ENCODE peak calls at places on chromosomes 2 and 18, in eight cellular contexts. F is cardiac muscle cell, K is PC-3, I is astrocyte of the spinal cord, J is fibroblast of mammary gland, U is glutamatergic neuron, H is endothelial cell of umbilical vein, M is ovary. S is an unnamed sample.

GRCh38 chr2:63060079-63060482 is 9.5 kb downstream of the OTX1 start:
- DNase-seq in F (no peak), K (peak; percentile 25), I (peak; percentile 56), J (peak; percentile 10), U (no peak), H (peak; percentile 49), M (no peak), S (no peak)

GRCh38 chr2:235493775-235494715 is at the start of gene AGAP1:
- DNase-seq in F (peak; percentile 94), K (peak; percentile 90), I (peak; percentile 90), J (peak; percentile 79), U (peak; percentile 94), H (peak; percentile 83), M (peak; percentile 92), S (peak; percentile 83)

GRCh38 chr2:70992945-70993688 is 1.6 kb downstream of the TEX261 start:
- DNase-seq in F (no peak), K (no peak), I (no peak), J (no peak), U (no peak), H (no peak), M (peak; percentile 9), S (no peak)

GRCh38 chr18:12750076-12750707 is 47.4 kb downstream of the PSMG2 start:
- DNase-seq in F (no peak), K (no peak), I (no peak), J (peak; percentile 29), U (no peak), H (no peak), M (no peak), S (no peak)

GRCh38 chr18:33369711-33370449 is 70.6 kb downstream of the CCDC178 start:
- DNase-seq in F (no peak), K (no peak), I (no peak), J (no peak), U (no peak), H (no peak), M (no peak), S (no peak)

GRCh38 chr2:179595284-179595683 is 266.1 kb downstream of the ZNF385B start:
- DNase-seq in F (peak; percentile 34), K (peak; percentile 29), I (no peak), J (no peak), U (no peak), H (no peak), M (no peak), S (no peak)

GRCh38 chr2:177419274-177419673 is 26.7 kb downstream of the AGPS start:
- DNase-seq in F (no peak), K (peak; percentile 28), I (peak; percentile 63), J (peak; percentile 76), U (no peak), H (no peak), M (no peak), S (no peak)

GRCh38 chr2:104321141-104321799 is 532.6 kb upstream of the POU3F3 start:
- DNase-seq in F (no peak), K (no peak), I (no peak), J (no peak), U (peak; percentile 24), H (no peak), M (no peak), S (no peak)

GRCh38 chr2:44912660-44913059 is 28.8 kb upstream of the SIX3 start:
- DNase-seq in F (no peak), K (peak; percentile 32), I (no peak), J (peak; percentile 99), U (no peak), H (no peak), M (no peak), S (no peak)

GRCh38 chr2:187383043-187383800 is 64.8 kb downstream of the CALCRL start:
- DNase-seq in F (no peak), K (no peak), I (peak; percentile 77), J (no peak), U (no peak), H (peak; percentile 55), M (no peak), S (no peak)

GRCh38 chr18:59569321-59569720 is 127.9 kb downstream of the CCBE1 start:
- DNase-seq in F (no peak), K (no peak), I (no peak), J (no peak), U (no peak), H (peak; percentile 9), M (no peak), S (no peak)

GRCh38 chr2:191010887-191011885 is 2.8 kb downstream of the STAT1 start:
- DNase-seq in F (no peak), K (no peak), I (no peak), J (no peak), U (no peak), H (no peak), M (no peak), S (no peak)

GRCh38 chr2:156396126-156396525 is 40.1 kb upstream of the GPD2 start:
- DNase-seq in F (no peak), K (no peak), I (no peak), J (no peak), U (no peak), H (no peak), M (no peak), S (no peak)

GRCh38 chr2:236194786-236195185 is 26.6 kb upstream of the GBX2 start:
- DNase-seq in F (no peak), K (no peak), I (no peak), J (no peak), U (no peak), H (no peak), M (no peak), S (no peak)

GRCh38 chr18:21662591-21662990 is 42.0 kb downstream of the ABHD3 start:
- DNase-seq in F (no peak), K (no peak), I (no peak), J (no peak), U (no peak), H (no peak), M (no peak), S (no peak)

GRCh38 chr2:79981316-79981715 is 323.2 kb downstream of the LRRTM1 start:
- DNase-seq in F (no peak), K (no peak), I (no peak), J (no peak), U (no peak), H (no peak), M (no peak), S (no peak)

GRCh38 chr2:79984476-79984875 is 320.1 kb downstream of the LRRTM1 start:
- DNase-seq in F (no peak), K (no peak), I (no peak), J (peak; percentile 18), U (no peak), H (no peak), M (no peak), S (no peak)

GRCh38 chr2:79980116-79980515 is 324.4 kb downstream of the LRRTM1 start:
- DNase-seq in F (no peak), K (no peak), I (no peak), J (no peak), U (no peak), H (no peak), M (no peak), S (no peak)

GRCh38 chr2:79980816-79981215 is 323.7 kb downstream of the LRRTM1 start:
- DNase-seq in F (no peak), K (no peak), I (no peak), J (no peak), U (no peak), H (no peak), M (no peak), S (no peak)

GRCh38 chr2:79982445-79982844 is 322.1 kb downstream of the LRRTM1 start:
- DNase-seq in F (peak; percentile 11), K (peak; percentile 22), I (no peak), J (no peak), U (peak; percentile 59), H (no peak), M (no peak), S (no peak)
- TF ChIP-seq CTCF in F (peak; percentile 3), K (peak; percentile 60), I (no peak), J (peak; percentile 24), U (peak; percentile 69), H (no peak), M (no peak), S (peak; percentile 47)

DNA sequence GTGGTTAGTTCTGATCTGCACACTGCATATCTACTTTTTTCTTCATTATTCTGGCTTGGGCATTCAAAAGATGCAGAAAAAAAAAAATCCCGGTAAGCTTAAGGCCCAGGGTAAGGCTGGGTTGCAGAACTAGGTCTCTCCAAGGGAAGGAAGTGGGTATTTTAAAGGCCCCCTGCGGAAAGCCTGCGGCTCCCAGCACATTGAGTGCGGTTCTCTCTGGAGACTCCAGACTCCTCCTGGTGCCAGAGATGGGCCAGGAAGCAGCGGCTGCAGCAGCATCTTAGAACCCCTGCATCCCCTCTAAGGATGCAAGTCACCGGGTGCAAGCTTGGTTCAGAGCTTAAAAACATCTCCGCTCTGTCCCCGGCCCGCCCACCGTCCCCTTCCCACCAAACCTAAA is 49.5 kb downstream of the TGIF1 start:
- DNase-seq in F (peak; percentile 18), K (no peak), I (no peak), J (no peak), U (peak; percentile 32), H (no peak), M (no peak), S (no peak)
- TF ChIP-seq CTCF in F (no peak), K (no peak), I (peak; percentile 20), J (no peak), U (no peak), H (no peak), M (no peak), S (no peak)

GRCh38 chr2:46923011-46923669 is 7.5 kb upstream of the MCFD2 start:
- DNase-seq in F (no peak), K (peak; percentile 96), I (no peak), J (peak; percentile 68), U (no peak), H (no peak), M (no peak), S (no peak)

GRCh38 chr2:46924038-46924437 is 8.4 kb upstream of the MCFD2 start:
- DNase-seq in F (no peak), K (no peak), I (no peak), J (no peak), U (no peak), H (no peak), M (no peak), S (no peak)

GRCh38 chr2:46922606-46923005 is 7.0 kb upstream of the MCFD2 start:
- DNase-seq in F (no peak), K (no peak), I (no peak), J (no peak), U (no peak), H (no peak), M (no peak), S (no peak)

GRCh38 chr2:46924608-46925007 is 9.0 kb upstream of the MCFD2 start:
- DNase-seq in F (no peak), K (no peak), I (no peak), J (no peak), U (no peak), H (no peak), M (no peak), S (no peak)

DNA sequence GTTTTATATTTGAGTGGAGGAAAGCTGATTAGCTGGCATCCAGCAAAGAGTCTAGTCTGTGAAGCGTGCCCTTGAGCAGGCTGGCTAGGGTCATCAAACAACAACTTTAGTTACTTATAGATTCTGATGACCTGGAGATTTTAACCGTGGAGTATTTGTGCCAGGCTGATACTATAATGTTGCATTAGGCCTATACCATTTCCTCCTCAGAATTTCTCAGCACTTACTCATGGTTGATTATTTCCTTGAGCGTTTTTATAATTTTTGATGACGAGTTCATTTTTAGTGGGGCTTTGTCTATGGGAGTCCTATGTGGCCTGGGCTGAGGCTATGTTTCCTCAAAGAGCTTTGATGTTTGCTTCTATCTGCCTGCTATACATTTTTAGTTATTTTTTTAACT is 6.4 kb upstream of the MCFD2 start:
- DNase-seq in F (no peak), K (peak; percentile 79), I (peak; percentile 42), J (no peak), U (no peak), H (peak; percentile 70), M (no peak), S (no peak)
- TF ChIP-seq CTCF in F (no peak), K (no peak), I (no peak), J (no peak), U (no peak), H (no peak), M (no peak), S (no peak)

GRCh38 chr2:221675509-221675908 is 103.4 kb upstream of the EPHA4 start:
- DNase-seq in F (no peak), K (no peak), I (no peak), J (no peak), U (no peak), H (no peak), M (no peak), S (no peak)
- TF ChIP-seq CTCF in F (no peak), K (no peak), I (no peak), J (no peak), U (no peak), H (no peak), M (no peak), S (no peak)

S was measured in progenitor cell of endocrine pancreas.